ENCODE peak calls at places on chromosomes 6 and 20, in nine cellular contexts. Y, X, T, M, W, O, V, N and B are unnamed samples.

GRCh38 chr20:40945754-40946451 is 82.7 kb upstream of the TOP1 start:
- DNase-seq in X (no peak), Y (peak; percentile 66), M (peak; percentile 85), T (no peak), N (no peak), V (no peak), O (peak; percentile 74), W (no peak), B (peak; percentile 81)

GRCh38 chr6:47335456-47335855 is 25.8 kb upstream of the TNFRSF21 start:
- DNase-seq in V (no peak), Y (no peak), T (no peak), M (no peak), W (no peak), X (no peak), O (no peak), N (no peak), B (no peak)

GRCh38 chr6:87393026-87393622 is 14.6 kb upstream of the CFAP206 start:
- DNase-seq in X (no peak), W (peak; percentile 63), N (peak; percentile 62), V (peak; percentile 83), T (peak; percentile 36), M (peak; percentile 35), O (peak; percentile 70), Y (peak; percentile 20), B (peak; percentile 55)

GRCh38 chr6:165663736-165664552 is 903 bp upstream of the PDE10A start:
- DNase-seq in N (no peak), T (no peak), V (peak; percentile 1), Y (peak; percentile 50), X (no peak), M (peak; percentile 72), W (no peak), O (no peak), B (no peak)

GRCh38 chr6:143136647-143137046 is 76.0 kb downstream of the AIG1 start:
- DNase-seq in X (no peak), O (no peak), Y (no peak), V (peak; percentile 26), T (no peak), M (peak; percentile 6), N (no peak), W (no peak), B (no peak)

GRCh38 chr6:67131827-67132226 is 1424.8 kb upstream of the EYS start:
- DNase-seq in N (no peak), O (no peak), V (no peak), X (no peak), M (no peak), W (no peak), T (no peak), Y (no peak), B (no peak)

GRCh38 chr6:157761331-157761921 is 61.6 kb upstream of the SNX9 start:
- DNase-seq in W (peak; percentile 49), V (peak; percentile 68), T (peak; percentile 66), X (peak; percentile 30), Y (no peak), M (no peak), O (no peak), N (peak; percentile 54), B (no peak)

GRCh38 chr20:10332656-10333421 is 101.2 kb downstream of the MKKS start:
- DNase-seq in N (no peak), O (no peak), X (no peak), V (no peak), M (no peak), W (no peak), Y (no peak), T (no peak), B (no peak)

GRCh38 chr20:4476903-4477302 is 244.8 kb upstream of the PRND start:
- DNase-seq in V (no peak), O (no peak), N (no peak), W (no peak), M (no peak), X (no peak), Y (no peak), T (no peak), B (no peak)

GRCh38 chr6:166939276-166939816 is 17.0 kb downstream of the RNASET2 start:
- DNase-seq in M (no peak), W (no peak), N (no peak), T (no peak), O (no peak), Y (no peak), X (no peak), V (no peak), B (no peak)

GRCh38 chr6:116010400-116011095 is 50.1 kb downstream of the FRK start:
- DNase-seq in O (peak; percentile 93), V (peak; percentile 50), N (peak; percentile 32), W (peak; percentile 29), Y (peak; percentile 63), X (peak; percentile 54), M (peak; percentile 2), T (peak; percentile 62), B (peak; percentile 37)

GRCh38 chr6:129635396-129636164 is 74.4 kb downstream of the ARHGAP18 start:
- DNase-seq in Y (no peak), V (no peak), N (no peak), W (no peak), M (no peak), T (no peak), O (no peak), X (no peak), B (no peak)

DNA sequence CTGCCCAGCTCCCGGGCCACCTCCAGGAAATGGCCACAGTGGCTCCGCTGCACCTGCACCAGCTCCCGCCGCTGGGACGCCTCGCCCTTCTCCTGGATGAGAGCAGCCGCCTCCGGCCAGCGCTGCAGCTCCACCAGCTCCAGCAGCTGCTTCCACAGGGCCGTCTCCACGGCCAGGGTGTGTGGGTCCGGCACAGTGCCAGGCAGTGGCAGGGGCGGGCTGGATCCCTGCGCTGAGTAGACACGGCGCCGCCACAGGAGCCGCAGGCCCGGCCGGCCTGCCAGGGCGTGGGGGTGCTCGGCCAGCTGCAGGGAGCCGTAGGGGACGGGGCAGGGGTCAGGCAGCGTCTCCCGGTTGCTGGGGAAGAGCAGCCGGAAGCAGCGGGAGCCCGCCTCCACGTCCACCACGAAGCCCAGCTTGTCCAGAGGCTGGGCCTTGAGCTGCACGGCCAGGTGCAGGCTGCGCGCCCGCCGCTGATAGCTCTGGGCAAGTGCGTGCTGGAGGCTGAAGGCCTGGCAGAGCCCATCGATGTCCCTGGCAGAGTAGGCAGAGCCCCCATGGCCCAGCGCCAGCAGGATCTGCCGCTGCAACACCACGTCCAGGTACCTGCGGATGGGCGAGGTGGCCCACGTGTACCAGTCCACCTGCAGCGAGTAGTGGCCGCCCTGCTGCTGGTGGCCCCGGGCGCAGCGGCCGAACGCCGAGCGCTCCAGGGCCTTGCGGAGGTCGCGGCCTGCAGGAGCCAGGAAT is 9.4 kb downstream of the FNDC11 start:
- DNase-seq in V (no peak), M (no peak), X (no peak), N (no peak), T (no peak), O (no peak), W (no peak), Y (no peak), B (no peak)
- H3K36me3 ChIP-seq in V (peaks cover 31% of the 10 kb centered on the region), M (no peaks in the 10 kb centered on the region), X (no peaks in the 10 kb centered on the region), N (peaks cover 15% of the 10 kb centered on the region), T (no peaks in the 10 kb centered on the region), O (no peaks in the 10 kb centered on the region), W (peaks cover 62% of the 10 kb centered on the region), Y (peaks cover 93% of the 10 kb centered on the region), B (no peaks in the 10 kb centered on the region)

GRCh38 chr6:158766621-158767435 is 52.3 kb downstream of the EZR start:
- DNase-seq in N (no peak), Y (no peak), T (no peak), W (no peak), O (no peak), V (no peak), X (no peak), M (peak; percentile 46), B (no peak)

GRCh38 chr6:158768396-158768795 is 50.8 kb downstream of the EZR start:
- DNase-seq in W (no peak), X (no peak), V (no peak), O (no peak), T (no peak), M (no peak), N (peak; percentile 6), Y (no peak), B (no peak)

GRCh38 chr6:158765509-158766068 is 53.6 kb downstream of the EZR start:
- DNase-seq in N (no peak), X (no peak), T (no peak), M (peak; percentile 31), Y (no peak), O (no peak), V (no peak), W (no peak), B (no peak)

GRCh38 chr6:158769228-158769627 is 49.9 kb downstream of the EZR start:
- DNase-seq in O (no peak), W (no peak), Y (peak; percentile 59), V (no peak), M (peak; percentile 29), N (peak; percentile 6), X (no peak), T (no peak), B (no peak)

DNA sequence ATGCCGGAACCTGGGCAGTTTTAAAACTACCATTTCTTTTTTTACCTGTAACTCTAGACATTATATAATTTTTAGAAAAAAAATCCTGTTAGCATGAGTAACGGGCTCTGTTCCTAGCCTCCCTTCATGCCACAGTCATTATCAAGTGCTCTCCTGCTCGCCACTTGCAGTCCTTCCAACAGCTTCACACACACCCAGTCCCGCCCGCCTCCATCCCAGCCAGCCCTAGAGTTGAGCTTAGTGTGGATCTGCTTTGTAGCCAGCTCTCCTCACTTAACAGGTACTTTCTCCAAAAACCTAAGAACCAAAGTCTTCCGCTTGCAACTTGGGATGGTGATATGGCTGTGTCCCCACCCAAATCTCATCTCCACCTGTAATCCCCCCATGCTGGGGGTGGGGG is 51.5 kb downstream of the EZR start:
- DNase-seq in W (no peak), O (peak; percentile 40), T (no peak), M (no peak), V (no peak), N (peak; percentile 7), X (no peak), Y (no peak), B (no peak)
- H3K36me3 ChIP-seq in W (peaks cover 97% of the 10 kb centered on the region), O (peaks cover 17% of the 10 kb centered on the region), T (peaks cover 23% of the 10 kb centered on the region), M (peaks cover 70% of the 10 kb centered on the region), V (peaks cover 90% of the 10 kb centered on the region), N (peaks cover 82% of the 10 kb centered on the region), X (no peaks in the 10 kb centered on the region), Y (peaks cover 81% of the 10 kb centered on the region), B (peaks cover 75% of the 10 kb centered on the region)

GRCh38 chr20:35734777-35735649 is 7.0 kb downstream of the RBM39 start:
- DNase-seq in T (no peak), N (peak; percentile 1), W (no peak), O (no peak), Y (no peak), X (no peak), V (no peak), M (no peak), B (no peak)
- H3K36me3 ChIP-seq in T (peaks cover 86% of the 10 kb centered on the region), N (peaks cover 84% of the 10 kb centered on the region), W (peaks cover 87% of the 10 kb centered on the region), O (peaks cover 31% of the 10 kb centered on the region), Y (peaks cover 94% of the 10 kb centered on the region), X (no peaks in the 10 kb centered on the region), V (peaks cover 94% of the 10 kb centered on the region), M (peaks cover 80% of the 10 kb centered on the region), B (peaks cover 99% of the 10 kb centered on the region)

DNA sequence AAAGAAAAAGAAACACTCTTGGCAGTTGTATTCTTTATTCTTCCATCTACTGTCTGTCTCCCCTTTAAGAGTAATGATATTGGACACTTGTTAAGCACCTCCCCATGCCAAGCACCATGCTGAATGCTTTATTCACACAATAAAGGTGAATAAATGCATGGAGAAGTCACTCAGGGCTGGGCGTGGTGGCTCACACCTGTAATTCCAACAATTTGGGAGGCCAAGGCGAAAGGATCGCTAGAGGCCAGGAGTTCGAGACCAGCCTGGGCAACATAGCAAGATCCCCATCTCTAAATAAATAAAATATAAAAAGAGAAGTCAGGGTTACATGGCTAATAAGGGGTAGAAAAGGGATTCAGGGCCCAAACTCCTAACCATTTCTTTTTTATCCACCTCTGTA is 32.1 kb downstream of the CEP250 start:
- DNase-seq in V (no peak), O (no peak), M (no peak), Y (no peak), X (no peak), W (no peak), T (no peak), N (no peak), B (no peak)
- H3K36me3 ChIP-seq in V (peaks cover 13% of the 10 kb centered on the region), O (no peaks in the 10 kb centered on the region), M (peaks cover 22% of the 10 kb centered on the region), Y (peaks cover 36% of the 10 kb centered on the region), X (no peaks in the 10 kb centered on the region), W (peaks cover 18% of the 10 kb centered on the region), T (peaks cover 3% of the 10 kb centered on the region), N (peaks cover 4% of the 10 kb centered on the region), B (peaks cover 80% of the 10 kb centered on the region)